ENCODE peak calls at places on chromosomes 12 and 14, in five cellular contexts. One of them, this sample, is unnamed.

GRCh38 chr12:57096099-57096572 is 7.2 kb downstream of the NAB2 start:
- DNase-seq in NCI-H2029 treated with DMSO at 0.1 percent for 48 hours: no peak
- DNase-seq in fibroblast of lung: no peak
- DNase-seq in stimulated activated effector memory CD8-positive, alpha-beta T cell treated with anti-CD3 and anti-CD28 coated beads, Interleukin-12 subunit alpha, Interleukin-12 subunit beta, amount 100 ng/mL, for 72 hours: no peak
- DNase-seq in HCT116: no peak
- DNase-seq in this sample: peak

GRCh38 chr14:74400328-74400727 is 25.7 kb downstream of the SYNDIG1L start:
- DNase-seq in NCI-H2029 treated with DMSO at 0.1 percent for 48 hours: no peak
- DNase-seq in HCT116: peak
- DNase-seq in fibroblast of lung: peak
- DNase-seq in stimulated activated effector memory CD8-positive, alpha-beta T cell treated with anti-CD3 and anti-CD28 coated beads, Interleukin-12 subunit alpha, Interleukin-12 subunit beta, amount 100 ng/mL, for 72 hours: no peak
- DNase-seq in this sample: peak

GRCh38 chr12:115657081-115658013 is 620.1 kb downstream of the MED13L start:
- DNase-seq in stimulated activated effector memory CD8-positive, alpha-beta T cell treated with anti-CD3 and anti-CD28 coated beads, Interleukin-12 subunit alpha, Interleukin-12 subunit beta, amount 100 ng/mL, for 72 hours: no peak
- DNase-seq in fibroblast of lung: no peak
- DNase-seq in HCT116: no peak
- DNase-seq in NCI-H2029 treated with DMSO at 0.1 percent for 48 hours: no peak
- DNase-seq in this sample: no peak

GRCh38 chr12:54592316-54592715 is 3.9 kb upstream of the PPP1R1A start:
- DNase-seq in fibroblast of lung: peak
- DNase-seq in NCI-H2029 treated with DMSO at 0.1 percent for 48 hours: no peak
- DNase-seq in stimulated activated effector memory CD8-positive, alpha-beta T cell treated with anti-CD3 and anti-CD28 coated beads, Interleukin-12 subunit alpha, Interleukin-12 subunit beta, amount 100 ng/mL, for 72 hours: no peak
- DNase-seq in HCT116: no peak
- DNase-seq in this sample: no peak

GRCh38 chr12:103756443-103756842 is 84.6 kb downstream of the NT5DC3 start:
- DNase-seq in stimulated activated effector memory CD8-positive, alpha-beta T cell treated with anti-CD3 and anti-CD28 coated beads, Interleukin-12 subunit alpha, Interleukin-12 subunit beta, amount 100 ng/mL, for 72 hours: no peak
- DNase-seq in NCI-H2029 treated with DMSO at 0.1 percent for 48 hours: no peak
- DNase-seq in HCT116: no peak
- DNase-seq in fibroblast of lung: no peak
- DNase-seq in this sample: no peak

GRCh38 chr12:100229036-100229635 is 28.5 kb downstream of the ACTR6 start:
- DNase-seq in stimulated activated effector memory CD8-positive, alpha-beta T cell treated with anti-CD3 and anti-CD28 coated beads, Interleukin-12 subunit alpha, Interleukin-12 subunit beta, amount 100 ng/mL, for 72 hours: no peak
- DNase-seq in HCT116: peak
- DNase-seq in NCI-H2029 treated with DMSO at 0.1 percent for 48 hours: no peak
- DNase-seq in fibroblast of lung: peak
- DNase-seq in this sample: peak

GRCh38 chr12:130825771-130826150 is 13.3 kb downstream of the STX2 start:
- DNase-seq in stimulated activated effector memory CD8-positive, alpha-beta T cell treated with anti-CD3 and anti-CD28 coated beads, Interleukin-12 subunit alpha, Interleukin-12 subunit beta, amount 100 ng/mL, for 72 hours: no peak
- DNase-seq in NCI-H2029 treated with DMSO at 0.1 percent for 48 hours: no peak
- DNase-seq in fibroblast of lung: no peak
- DNase-seq in HCT116: no peak
- DNase-seq in this sample: no peak

GRCh38 chr12:131219173-131220006 is 265.7 kb downstream of the ADGRD1 start:
- DNase-seq in stimulated activated effector memory CD8-positive, alpha-beta T cell treated with anti-CD3 and anti-CD28 coated beads, Interleukin-12 subunit alpha, Interleukin-12 subunit beta, amount 100 ng/mL, for 72 hours: no peak
- DNase-seq in fibroblast of lung: no peak
- DNase-seq in HCT116: no peak
- DNase-seq in NCI-H2029 treated with DMSO at 0.1 percent for 48 hours: no peak
- DNase-seq in this sample: no peak

GRCh38 chr12:11710906-11711305 is 61.4 kb downstream of the ETV6 start:
- DNase-seq in stimulated activated effector memory CD8-positive, alpha-beta T cell treated with anti-CD3 and anti-CD28 coated beads, Interleukin-12 subunit alpha, Interleukin-12 subunit beta, amount 100 ng/mL, for 72 hours: no peak
- DNase-seq in HCT116: no peak
- DNase-seq in fibroblast of lung: no peak
- DNase-seq in NCI-H2029 treated with DMSO at 0.1 percent for 48 hours: no peak
- DNase-seq in this sample: no peak

GRCh38 chr12:132367401-132367851 is 38.0 kb upstream of the GALNT9 start:
- DNase-seq in stimulated activated effector memory CD8-positive, alpha-beta T cell treated with anti-CD3 and anti-CD28 coated beads, Interleukin-12 subunit alpha, Interleukin-12 subunit beta, amount 100 ng/mL, for 72 hours: no peak
- DNase-seq in HCT116: no peak
- DNase-seq in fibroblast of lung: peak
- DNase-seq in NCI-H2029 treated with DMSO at 0.1 percent for 48 hours: no peak
- DNase-seq in this sample: no peak

GRCh38 chr12:118534003-118534402 is 157.6 kb downstream of the SUDS3 start:
- DNase-seq in HCT116: no peak
- DNase-seq in stimulated activated effector memory CD8-positive, alpha-beta T cell treated with anti-CD3 and anti-CD28 coated beads, Interleukin-12 subunit alpha, Interleukin-12 subunit beta, amount 100 ng/mL, for 72 hours: no peak
- DNase-seq in fibroblast of lung: no peak
- DNase-seq in NCI-H2029 treated with DMSO at 0.1 percent for 48 hours: no peak
- DNase-seq in this sample: no peak

GRCh38 chr12:69999561-69999960 is 174.5 kb downstream of the MYRFL start:
- DNase-seq in stimulated activated effector memory CD8-positive, alpha-beta T cell treated with anti-CD3 and anti-CD28 coated beads, Interleukin-12 subunit alpha, Interleukin-12 subunit beta, amount 100 ng/mL, for 72 hours: no peak
- DNase-seq in fibroblast of lung: no peak
- DNase-seq in NCI-H2029 treated with DMSO at 0.1 percent for 48 hours: no peak
- DNase-seq in HCT116: no peak
- DNase-seq in this sample: peak

GRCh38 chr14:68696721-68697495 is 96.0 kb downstream of the ZFP36L1 start:
- DNase-seq in stimulated activated effector memory CD8-positive, alpha-beta T cell treated with anti-CD3 and anti-CD28 coated beads, Interleukin-12 subunit alpha, Interleukin-12 subunit beta, amount 100 ng/mL, for 72 hours: no peak
- DNase-seq in NCI-H2029 treated with DMSO at 0.1 percent for 48 hours: no peak
- DNase-seq in HCT116: no peak
- DNase-seq in fibroblast of lung: no peak
- DNase-seq in this sample: no peak

GRCh38 chr12:118183711-118184110 is 47.8 kb downstream of the PEBP1 start:
- DNase-seq in fibroblast of lung: peak
- DNase-seq in HCT116: no peak
- DNase-seq in stimulated activated effector memory CD8-positive, alpha-beta T cell treated with anti-CD3 and anti-CD28 coated beads, Interleukin-12 subunit alpha, Interleukin-12 subunit beta, amount 100 ng/mL, for 72 hours: no peak
- DNase-seq in NCI-H2029 treated with DMSO at 0.1 percent for 48 hours: no peak
- DNase-seq in this sample: no peak

GRCh38 chr14:58193542-58193941 is 6.4 kb upstream of the ACTR10 start:
- DNase-seq in fibroblast of lung: no peak
- DNase-seq in stimulated activated effector memory CD8-positive, alpha-beta T cell treated with anti-CD3 and anti-CD28 coated beads, Interleukin-12 subunit alpha, Interleukin-12 subunit beta, amount 100 ng/mL, for 72 hours: no peak
- DNase-seq in NCI-H2029 treated with DMSO at 0.1 percent for 48 hours: no peak
- DNase-seq in HCT116: no peak
- DNase-seq in this sample: no peak

GRCh38 chr12:63848450-63848849 is 4.0 kb downstream of the SRGAP1 start:
- DNase-seq in fibroblast of lung: no peak
- DNase-seq in HCT116: no peak
- DNase-seq in NCI-H2029 treated with DMSO at 0.1 percent for 48 hours: no peak
- DNase-seq in stimulated activated effector memory CD8-positive, alpha-beta T cell treated with anti-CD3 and anti-CD28 coated beads, Interleukin-12 subunit alpha, Interleukin-12 subunit beta, amount 100 ng/mL, for 72 hours: no peak
- DNase-seq in this sample: no peak

GRCh38 chr14:94542111-94542810 is 19.0 kb upstream of the SERPINA4 start:
- DNase-seq in stimulated activated effector memory CD8-positive, alpha-beta T cell treated with anti-CD3 and anti-CD28 coated beads, Interleukin-12 subunit alpha, Interleukin-12 subunit beta, amount 100 ng/mL, for 72 hours: no peak
- DNase-seq in NCI-H2029 treated with DMSO at 0.1 percent for 48 hours: no peak
- DNase-seq in fibroblast of lung: no peak
- DNase-seq in HCT116: no peak
- DNase-seq in this sample: no peak

GRCh38 chr12:104695453-104696148 is 238.9 kb downstream of the CHST11 start:
- DNase-seq in HCT116: no peak
- DNase-seq in fibroblast of lung: peak
- DNase-seq in NCI-H2029 treated with DMSO at 0.1 percent for 48 hours: peak
- DNase-seq in stimulated activated effector memory CD8-positive, alpha-beta T cell treated with anti-CD3 and anti-CD28 coated beads, Interleukin-12 subunit alpha, Interleukin-12 subunit beta, amount 100 ng/mL, for 72 hours: peak
- DNase-seq in this sample: no peak

GRCh38 chr14:95432152-95433093 is 84.0 kb downstream of the SYNE3 start:
- DNase-seq in stimulated activated effector memory CD8-positive, alpha-beta T cell treated with anti-CD3 and anti-CD28 coated beads, Interleukin-12 subunit alpha, Interleukin-12 subunit beta, amount 100 ng/mL, for 72 hours: no peak
- DNase-seq in HCT116: no peak
- DNase-seq in fibroblast of lung: peak
- DNase-seq in NCI-H2029 treated with DMSO at 0.1 percent for 48 hours: no peak
- DNase-seq in this sample: peak

GRCh38 chr14:61813101-61813596 is 50.9 kb downstream of the SNAPC1 start:
- DNase-seq in fibroblast of lung: no peak
- DNase-seq in NCI-H2029 treated with DMSO at 0.1 percent for 48 hours: no peak
- DNase-seq in HCT116: no peak
- DNase-seq in stimulated activated effector memory CD8-positive, alpha-beta T cell treated with anti-CD3 and anti-CD28 coated beads, Interleukin-12 subunit alpha, Interleukin-12 subunit beta, amount 100 ng/mL, for 72 hours: no peak
- DNase-seq in this sample: no peak

GRCh38 chr12:123938679-123939480 is 33.8 kb downstream of the CCDC92 start:
- DNase-seq in fibroblast of lung: no peak
- DNase-seq in NCI-H2029 treated with DMSO at 0.1 percent for 48 hours: no peak
- DNase-seq in stimulated activated effector memory CD8-positive, alpha-beta T cell treated with anti-CD3 and anti-CD28 coated beads, Interleukin-12 subunit alpha, Interleukin-12 subunit beta, amount 100 ng/mL, for 72 hours: no peak
- DNase-seq in HCT116: no peak
- DNase-seq in this sample: no peak

GRCh38 chr14:94485944-94486841 is 10.2 kb upstream of the SERPINA9 start:
- DNase-seq in fibroblast of lung: peak
- DNase-seq in stimulated activated effector memory CD8-positive, alpha-beta T cell treated with anti-CD3 and anti-CD28 coated beads, Interleukin-12 subunit alpha, Interleukin-12 subunit beta, amount 100 ng/mL, for 72 hours: peak
- DNase-seq in NCI-H2029 treated with DMSO at 0.1 percent for 48 hours: no peak
- DNase-seq in HCT116: peak
- DNase-seq in this sample: peak

GRCh38 chr14:69708586-69709169 is 58.3 kb upstream of the SRSF5 start:
- DNase-seq in HCT116: no peak
- DNase-seq in fibroblast of lung: peak
- DNase-seq in NCI-H2029 treated with DMSO at 0.1 percent for 48 hours: no peak
- DNase-seq in stimulated activated effector memory CD8-positive, alpha-beta T cell treated with anti-CD3 and anti-CD28 coated beads, Interleukin-12 subunit alpha, Interleukin-12 subunit beta, amount 100 ng/mL, for 72 hours: no peak
- DNase-seq in this sample: peak

GRCh38 chr12:124053855-124054254 is 80.8 kb downstream of the ZNF664 start:
- DNase-seq in stimulated activated effector memory CD8-positive, alpha-beta T cell treated with anti-CD3 and anti-CD28 coated beads, Interleukin-12 subunit alpha, Interleukin-12 subunit beta, amount 100 ng/mL, for 72 hours: no peak
- DNase-seq in NCI-H2029 treated with DMSO at 0.1 percent for 48 hours: peak
- DNase-seq in HCT116: peak
- DNase-seq in fibroblast of lung: peak
- DNase-seq in this sample: peak

GRCh38 chr12:15227004-15227679 is 5.9 kb upstream of the RERG start:
- DNase-seq in HCT116: peak
- DNase-seq in stimulated activated effector memory CD8-positive, alpha-beta T cell treated with anti-CD3 and anti-CD28 coated beads, Interleukin-12 subunit alpha, Interleukin-12 subunit beta, amount 100 ng/mL, for 72 hours: no peak
- DNase-seq in NCI-H2029 treated with DMSO at 0.1 percent for 48 hours: no peak
- DNase-seq in fibroblast of lung: peak
- DNase-seq in this sample: peak

GRCh38 chr14:89550761-89551283 is 133.8 kb upstream of the FOXN3 start:
- DNase-seq in NCI-H2029 treated with DMSO at 0.1 percent for 48 hours: no peak
- DNase-seq in HCT116: no peak
- DNase-seq in stimulated activated effector memory CD8-positive, alpha-beta T cell treated with anti-CD3 and anti-CD28 coated beads, Interleukin-12 subunit alpha, Interleukin-12 subunit beta, amount 100 ng/mL, for 72 hours: no peak
- DNase-seq in fibroblast of lung: no peak
- DNase-seq in this sample: no peak

GRCh38 chr12:130596241-130596640 is 119.9 kb downstream of the RIMBP2 start:
- DNase-seq in NCI-H2029 treated with DMSO at 0.1 percent for 48 hours: no peak
- DNase-seq in stimulated activated effector memory CD8-positive, alpha-beta T cell treated with anti-CD3 and anti-CD28 coated beads, Interleukin-12 subunit alpha, Interleukin-12 subunit beta, amount 100 ng/mL, for 72 hours: no peak
- DNase-seq in HCT116: no peak
- DNase-seq in fibroblast of lung: no peak
- DNase-seq in this sample: no peak

GRCh38 chr12:53987748-53988147 is 2.8 kb downstream of the HOXC10 start:
- DNase-seq in HCT116: no peak
- DNase-seq in NCI-H2029 treated with DMSO at 0.1 percent for 48 hours: no peak
- DNase-seq in fibroblast of lung: no peak
- DNase-seq in stimulated activated effector memory CD8-positive, alpha-beta T cell treated with anti-CD3 and anti-CD28 coated beads, Interleukin-12 subunit alpha, Interleukin-12 subunit beta, amount 100 ng/mL, for 72 hours: no peak
- DNase-seq in this sample: no peak

GRCh38 chr12:131094831-131095805 is 141.4 kb downstream of the ADGRD1 start:
- DNase-seq in fibroblast of lung: no peak
- DNase-seq in HCT116: no peak
- DNase-seq in stimulated activated effector memory CD8-positive, alpha-beta T cell treated with anti-CD3 and anti-CD28 coated beads, Interleukin-12 subunit alpha, Interleukin-12 subunit beta, amount 100 ng/mL, for 72 hours: no peak
- DNase-seq in NCI-H2029 treated with DMSO at 0.1 percent for 48 hours: no peak
- DNase-seq in this sample: no peak

GRCh38 chr14:99001241-99001640 is 270.8 kb downstream of the BCL11B start:
- DNase-seq in fibroblast of lung: no peak
- DNase-seq in NCI-H2029 treated with DMSO at 0.1 percent for 48 hours: no peak
- DNase-seq in stimulated activated effector memory CD8-positive, alpha-beta T cell treated with anti-CD3 and anti-CD28 coated beads, Interleukin-12 subunit alpha, Interleukin-12 subunit beta, amount 100 ng/mL, for 72 hours: no peak
- DNase-seq in HCT116: no peak
- DNase-seq in this sample: no peak

GRCh38 chr14:41609704-41610183 is 3.1 kb downstream of the LRFN5 start:
- DNase-seq in stimulated activated effector memory CD8-positive, alpha-beta T cell treated with anti-CD3 and anti-CD28 coated beads, Interleukin-12 subunit alpha, Interleukin-12 subunit beta, amount 100 ng/mL, for 72 hours: no peak
- DNase-seq in HCT116: no peak
- DNase-seq in fibroblast of lung: peak
- DNase-seq in NCI-H2029 treated with DMSO at 0.1 percent for 48 hours: no peak
- DNase-seq in this sample: no peak

GRCh38 chr14:60965402-60965801 is 15.5 kb downstream of the TRMT5 start:
- DNase-seq in fibroblast of lung: peak
- DNase-seq in HCT116: no peak
- DNase-seq in NCI-H2029 treated with DMSO at 0.1 percent for 48 hours: no peak
- DNase-seq in stimulated activated effector memory CD8-positive, alpha-beta T cell treated with anti-CD3 and anti-CD28 coated beads, Interleukin-12 subunit alpha, Interleukin-12 subunit beta, amount 100 ng/mL, for 72 hours: no peak
- DNase-seq in this sample: no peak

GRCh38 chr12:119179335-119180021 is 747 bp downstream of the HSPB8 start:
- DNase-seq in stimulated activated effector memory CD8-positive, alpha-beta T cell treated with anti-CD3 and anti-CD28 coated beads, Interleukin-12 subunit alpha, Interleukin-12 subunit beta, amount 100 ng/mL, for 72 hours: no peak
- DNase-seq in NCI-H2029 treated with DMSO at 0.1 percent for 48 hours: no peak
- DNase-seq in HCT116: peak
- DNase-seq in fibroblast of lung: peak
- DNase-seq in this sample: no peak